ENCODE peak calls at places on chromosome 5, in five cellular contexts. N, A, V, T and F are unnamed samples.

GRCh38 chr5:102536323-102536928 is 37.6 kb upstream of the SLCO6A1 start:
- DNase-seq in N (no peak), T (peak; percentile 9), V (no peak), A (no peak), F (no peak)

GRCh38 chr5:103804714-103805113 is 242.1 kb upstream of the NUDT12 start:
- DNase-seq in N (no peak), A (no peak), V (no peak), T (no peak), F (no peak)

GRCh38 chr5:1883120-1883924 is 597 bp upstream of the IRX4 start:
- DNase-seq in A (no peak), V (no peak), N (no peak), T (no peak), F (no peak)

GRCh38 chr5:16932401-16932800 is 3.7 kb downstream of the MYO10 start:
- DNase-seq in V (peak; percentile 51), N (no peak), T (no peak), A (no peak), F (no peak)

GRCh38 chr5:100828071-100828689 is 74.9 kb downstream of the ST8SIA4 start:
- DNase-seq in A (no peak), N (no peak), V (no peak), T (no peak), F (no peak)

GRCh38 chr5:37966291-37966690 is 126.5 kb upstream of the GDNF start:
- DNase-seq in V (no peak), T (no peak), A (no peak), N (no peak), F (no peak)

GRCh38 chr5:76615759-76616158 is 7.4 kb downstream of the F2RL2 start:
- DNase-seq in T (no peak), N (no peak), V (no peak), A (no peak), F (no peak)

GRCh38 chr5:37816883-37817282 is 23.0 kb downstream of the GDNF start:
- DNase-seq in V (no peak), A (no peak), N (no peak), T (no peak), F (no peak)

GRCh38 chr5:169716287-169716686 is 79.2 kb downstream of the DOCK2 start:
- DNase-seq in N (no peak), A (no peak), V (no peak), T (no peak), F (no peak)